ENCODE peak calls at places on chromosomes 4 and X, in six cellular contexts. M is amniotic epithelial cell; E is midbrain; O is ELF-1; K is stimulated activated effector memory CD8-positive, alpha-beta T cell treated with anti-CD3 and anti-CD28 coated beads, Interleukin-12 subunit alpha, Interleukin-12 subunit beta, amount 100 ng/mL, for 72 hours; Q is A549. G is an unnamed sample.
A peak's percentile ranks its signal among the peaks of the same experiment; 100 is the strongest.

GRCh38 chr4:112840061-112840460 is 203.1 kb downstream of the LARP7 start:
- DNase-seq in Q (peak; percentile 19), E (no peak), M (peak; percentile 55), K (no peak), O (no peak), G (no peak)

GRCh38 chrX:153703036-153703370 is 15.3 kb downstream of the SLC6A8 start:
- DNase-seq in E (no peak), K (no peak), M (peak; percentile 70), O (no peak), Q (no peak), G (no peak)

GRCh38 chrX:34585561-34585960 is 71.5 kb downstream of the TMEM47 start:
- DNase-seq in M (no peak), O (no peak), Q (no peak), E (no peak), K (no peak), G (no peak)

GRCh38 chr4:152640058-152640921 is 39.5 kb downstream of the TMEM154 start:
- DNase-seq in E (peak; percentile 20), O (no peak), Q (peak; percentile 20), M (no peak), K (no peak), G (peak; percentile 20)

GRCh38 chrX:46169808-46170207 is 375.4 kb downstream of the ZNF674 start:
- DNase-seq in E (no peak), Q (no peak), K (no peak), O (no peak), M (no peak), G (no peak)

GRCh38 chrX:136909119-136909705 is 28.7 kb upstream of the RBMX start:
- DNase-seq in K (peak; percentile 59), O (peak; percentile 92), M (peak; percentile 50), E (peak; percentile 79), Q (peak; percentile 94), G (peak; percentile 72)

GRCh38 chr4:82005153-82005552 is 368.6 kb downstream of the HNRNPD start:
- DNase-seq in E (no peak), O (no peak), Q (no peak), K (no peak), M (no peak), G (no peak)

GRCh38 chr4:110106946-110107325 is 91.5 kb downstream of the ELOVL6 start:
- DNase-seq in M (peak; percentile 82), Q (peak; percentile 56), K (no peak), E (no peak), O (no peak), G (no peak)

GRCh38 chr4:5824635-5825034 is 68.3 kb downstream of the CRMP1 start:
- DNase-seq in K (no peak), O (peak; percentile 31), E (no peak), M (peak; percentile 48), Q (peak; percentile 45), G (no peak)